ENCODE peak calls at places on chromosomes 11 and 22, in eight cellular contexts. T is DMS53; Z is hypothalamus; W is kidney tubule cell; Q is CD4-positive, CD25-positive, alpha-beta regulatory T cell; A is AG04450; R is stimulated activated CD4-positive, alpha-beta T cell treated with anti-CD3 and anti-CD28 coated beads, Interleukin-2, amount 100 ng/mL, for 24 hours; V is thoracic aorta. G is an unnamed sample.

GRCh38 chr22:47154621-47155081 is 392.2 kb downstream of the TBC1D22A start:
- DNase-seq in R (no peak), Z (peak; percentile 30), W (no peak), T (no peak), V (no peak), A (peak; percentile 38), Q (no peak), G (peak; percentile 11)

GRCh38 chr22:32501797-32502290 is 27.2 kb downstream of the FBXO7 start:
- DNase-seq in Z (no peak), R (no peak), V (no peak), Q (no peak), T (no peak), W (no peak), A (no peak), G (no peak)

GRCh38 chr11:76839326-76839725 is 21.4 kb upstream of the ACER3 start:
- DNase-seq in W (peak; percentile 47), A (no peak), Z (no peak), T (peak; percentile 69), Q (no peak), V (no peak), R (no peak), G (no peak)

GRCh38 chr22:30245181-30245984 is 1.2 kb downstream of the LIF start:
- DNase-seq in R (peak; percentile 54), V (no peak), A (no peak), Z (no peak), T (no peak), Q (no peak), W (peak; percentile 68), G (no peak)

GRCh38 chr11:46337626-46338345 is 9.5 kb upstream of the DGKZ start:
- DNase-seq in T (no peak), A (no peak), W (no peak), Q (no peak), Z (no peak), R (no peak), V (no peak), G (no peak)

GRCh38 chr11:73929388-73929787 is 21.4 kb upstream of the DNAJB13 start:
- DNase-seq in Z (no peak), V (no peak), W (no peak), A (no peak), Q (no peak), R (no peak), T (no peak), G (no peak)

GRCh38 chr22:45562537-45563361 is 60.1 kb downstream of the FBLN1 start:
- DNase-seq in Q (no peak), A (no peak), T (no peak), R (no peak), W (no peak), Z (no peak), V (no peak), G (no peak)

GRCh38 chr11:61769169-61769920 is 16.9 kb downstream of the MYRF start:
- DNase-seq in W (no peak), V (no peak), A (peak; percentile 16), R (no peak), Q (no peak), Z (no peak), T (no peak), G (no peak)

GRCh38 chr22:29083576-29084566 is 11.0 kb downstream of the KREMEN1 start:
- DNase-seq in A (no peak), T (no peak), Z (no peak), Q (no peak), V (no peak), R (no peak), W (no peak), G (no peak)

GRCh38 chr11:95091663-95092062 is 2.0 kb downstream of the ENDOD1 start:
- DNase-seq in R (no peak), Z (no peak), Q (no peak), A (no peak), V (no peak), W (no peak), T (no peak), G (no peak)

GRCh38 chr11:64340671-64341335 is 799 bp downstream of the CCDC88B start:
- DNase-seq in R (peak; percentile 90), T (no peak), Q (peak; percentile 63), V (no peak), W (no peak), Z (no peak), A (no peak), G (peak; percentile 27)

GRCh38 chr11:46222485-46223251 is 54.8 kb upstream of the CREB3L1 start:
- DNase-seq in V (no peak), R (no peak), A (no peak), Q (no peak), W (no peak), Z (no peak), T (no peak), G (no peak)

GRCh38 chr11:40170076-40170475 is 1289.4 kb downstream of the LRRC4C start:
- DNase-seq in Z (no peak), R (no peak), V (no peak), Q (no peak), W (peak; percentile 61), T (peak; percentile 73), A (no peak), G (no peak)

GRCh38 chr11:46072172-46072964 is 48.9 kb downstream of the PHF21A start:
- DNase-seq in T (no peak), Q (no peak), W (no peak), Z (no peak), R (no peak), V (no peak), A (no peak), G (no peak)

GRCh38 chr11:108534274-108534882 is 36.2 kb upstream of the POGLUT3 start:
- DNase-seq in T (peak; percentile 33), Q (no peak), Z (no peak), W (no peak), V (no peak), A (no peak), R (no peak), G (no peak)

GRCh38 chr22:43891360-43892182 is at the start of gene PNPLA5:
- DNase-seq in A (no peak), R (peak; percentile 61), T (peak; percentile 76), Z (no peak), V (no peak), W (no peak), Q (no peak), G (no peak)

GRCh38 chr22:23387827-23388491 is 192.1 kb downstream of the IGLL1 start:
- DNase-seq in R (no peak), V (no peak), Z (no peak), A (no peak), Q (no peak), T (no peak), W (no peak), G (no peak)

GRCh38 chr22:48606684-48607307 is 1220.9 kb downstream of the BRD1 start:
- DNase-seq in T (no peak), V (no peak), Q (no peak), Z (no peak), R (no peak), W (no peak), A (no peak), G (no peak)

GRCh38 chr11:34238533-34238932 is 119.3 kb downstream of the ABTB2 start:
- DNase-seq in R (no peak), T (no peak), W (peak; percentile 61), Q (no peak), Z (no peak), A (no peak), V (no peak), G (no peak)

GRCh38 chr22:30943368-30943767 is 25.2 kb downstream of the MORC2 start:
- DNase-seq in Q (peak; percentile 72), V (no peak), A (no peak), T (no peak), Z (no peak), R (peak; percentile 29), W (no peak), G (no peak)